ENCODE peak calls at places on chromosome 13, in six cellular contexts. D is astrocyte of the spinal cord, L is psoas muscle, B is AG09319, J is A549, V is progenitor cell of endocrine pancreas. T is an unnamed sample.

GRCh38 chr13:103556681-103557080 is 490.5 kb upstream of the SLC10A2 start:
- DNase-seq in B (no peak), J (no peak), L (no peak), V (no peak), D (no peak), T (no peak)

GRCh38 chr13:109715902-109716301 is 70.5 kb downstream of the IRS2 start:
- DNase-seq in D (peak; percentile 22), V (no peak), J (no peak), B (no peak), L (peak; percentile 74), T (no peak)

GRCh38 chr13:110281736-110282135 is 25.2 kb downstream of the COL4A1 start:
- DNase-seq in L (no peak), B (no peak), J (no peak), D (no peak), V (no peak), T (no peak)

GRCh38 chr13:44309771-44310767 is 63.6 kb upstream of the SERP2 start:
- DNase-seq in J (no peak), B (no peak), V (no peak), D (no peak), L (peak; percentile 78), T (no peak)

GRCh38 chr13:83024955-83025594 is 857.2 kb downstream of the SLITRK1 start:
- DNase-seq in J (no peak), B (no peak), L (no peak), D (no peak), V (no peak), T (no peak)

GRCh38 chr13:42638101-42638500 is 64.1 kb downstream of the TNFSF11 start:
- DNase-seq in D (no peak), B (no peak), J (no peak), V (no peak), L (no peak), T (no peak)

GRCh38 chr13:21683034-21683733 is 12.3 kb downstream of the FGF9 start:
- DNase-seq in V (no peak), D (peak; percentile 79), J (no peak), B (no peak), L (no peak), T (no peak)

GRCh38 chr13:39892731-39893293 is 237.3 kb downstream of the COG6 start:
- DNase-seq in L (no peak), V (no peak), D (peak; percentile 13), J (no peak), B (no peak), T (no peak)

GRCh38 chr13:26585136-26585535 is 27.7 kb downstream of the WASF3 start:
- DNase-seq in J (no peak), D (no peak), B (no peak), L (no peak), V (no peak), T (no peak)

GRCh38 chr13:53038993-53039392 is 10.4 kb downstream of the OLFM4 start:
- DNase-seq in J (no peak), D (no peak), L (no peak), B (no peak), V (no peak), T (no peak)

GRCh38 chr13:32381539-32381938 is 46.4 kb downstream of the N4BP2L1 start:
- DNase-seq in L (no peak), B (peak; percentile 3), V (no peak), D (peak; percentile 23), J (no peak), T (peak; percentile 3)

GRCh38 chr13:21576424-21576823 is 27.5 kb downstream of the MICU2 start:
- DNase-seq in V (no peak), B (no peak), J (no peak), L (no peak), D (no peak), T (no peak)

GRCh38 chr13:40026174-40026585 is 370.7 kb downstream of the COG6 start:
- DNase-seq in D (peak; percentile 4), V (no peak), B (no peak), L (no peak), J (no peak), T (no peak)

GRCh38 chr13:88005188-88005587 is 334.0 kb downstream of the SLITRK5 start:
- DNase-seq in V (no peak), J (no peak), D (no peak), L (no peak), B (no peak), T (no peak)

GRCh38 chr13:39047560-39047959 is 9.3 kb downstream of the NHLRC3 start:
- DNase-seq in D (no peak), J (no peak), B (no peak), V (no peak), L (no peak), T (no peak)

GRCh38 chr13:71643466-71643865 is 223.5 kb downstream of the DACH1 start:
- DNase-seq in V (no peak), J (no peak), D (no peak), B (no peak), L (no peak), T (no peak)

GRCh38 chr13:101447852-101448251 is 4.6 kb upstream of the ITGBL1 start:
- DNase-seq in J (no peak), D (peak; percentile 30), L (no peak), B (no peak), V (no peak), T (no peak)

GRCh38 chr13:47334173-47334572 is 437.3 kb upstream of the HTR2A start:
- DNase-seq in V (no peak), B (peak; percentile 39), J (no peak), L (no peak), D (peak; percentile 98), T (no peak)

GRCh38 chr13:106567421-106568224 is at the start of gene ARGLU1:
- DNase-seq in D (peak; percentile 92), J (peak; percentile 47), V (peak; percentile 92), B (peak; percentile 64), L (peak; percentile 97), T (peak; percentile 98)

GRCh38 chr13:111090169-111090568 is 24.9 kb upstream of the ARHGEF7 start:
- DNase-seq in V (no peak), B (no peak), L (no peak), J (no peak), D (no peak), T (no peak)

GRCh38 chr13:73671011-73671410 is 463.2 kb downstream of the KLF12 start:
- DNase-seq in D (no peak), B (no peak), L (no peak), V (no peak), J (no peak), T (no peak)

GRCh38 chr13:23796546-23796945 is 92.7 kb downstream of the MIPEP start:
- DNase-seq in V (no peak), L (no peak), B (no peak), D (no peak), J (no peak), T (no peak)

GRCh38 chr13:45989607-45990006 is 62.9 kb downstream of the ZC3H13 start:
- DNase-seq in D (peak; percentile 81), V (no peak), J (no peak), B (peak; percentile 32), L (no peak), T (no peak)

GRCh38 chr13:34842466-34842865 is 99.6 kb upstream of the NBEA start:
- DNase-seq in V (no peak), D (no peak), B (no peak), L (no peak), J (no peak), T (no peak)

GRCh38 chr13:35714096-35714495 is 237.6 kb upstream of the MAB21L1 start:
- DNase-seq in B (no peak), L (no peak), D (no peak), J (no peak), V (no peak), T (no peak)

DNA sequence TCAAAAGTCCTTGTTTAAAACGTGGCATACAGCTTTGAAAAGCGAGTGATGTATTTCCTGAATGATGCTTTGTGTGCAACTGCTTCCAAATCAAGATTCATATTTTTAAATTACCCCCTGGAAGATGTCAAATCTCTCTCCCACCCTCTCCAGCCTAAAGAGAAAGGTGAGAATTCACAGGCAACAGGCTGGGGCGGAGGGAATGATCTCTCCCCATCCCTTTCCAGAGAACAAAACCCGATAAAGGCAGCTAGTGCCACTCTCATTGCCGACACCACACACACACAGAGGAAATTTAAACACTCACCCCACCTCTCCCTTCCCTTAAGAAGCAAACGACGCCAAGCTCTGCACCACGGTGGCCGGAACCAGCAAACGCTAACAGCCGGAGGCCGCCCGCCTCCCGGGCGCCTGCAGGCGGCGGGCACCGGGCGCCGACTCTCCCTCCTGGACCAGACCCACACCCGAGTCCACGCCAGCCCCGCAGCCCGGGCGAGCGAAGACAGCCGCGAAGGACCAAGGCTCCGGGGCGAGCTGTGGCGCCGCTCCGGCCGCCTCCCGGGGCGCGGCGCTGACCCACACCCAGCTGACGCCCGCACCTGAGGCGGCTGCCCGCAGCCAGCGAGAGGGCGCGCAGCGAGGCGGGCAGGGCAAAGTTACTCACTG is 485 bp downstream of the LNX2 start:
- DNase-seq in V (no peak), D (peak; percentile 40), L (peak; percentile 78), J (peak; percentile 8), B (no peak), T (no peak)
- TF ChIP-seq CTCF in V (no peak), D (no peak), L (peak; percentile 37), J (no peak), B (peak; percentile 23), T (no peak)

DNA sequence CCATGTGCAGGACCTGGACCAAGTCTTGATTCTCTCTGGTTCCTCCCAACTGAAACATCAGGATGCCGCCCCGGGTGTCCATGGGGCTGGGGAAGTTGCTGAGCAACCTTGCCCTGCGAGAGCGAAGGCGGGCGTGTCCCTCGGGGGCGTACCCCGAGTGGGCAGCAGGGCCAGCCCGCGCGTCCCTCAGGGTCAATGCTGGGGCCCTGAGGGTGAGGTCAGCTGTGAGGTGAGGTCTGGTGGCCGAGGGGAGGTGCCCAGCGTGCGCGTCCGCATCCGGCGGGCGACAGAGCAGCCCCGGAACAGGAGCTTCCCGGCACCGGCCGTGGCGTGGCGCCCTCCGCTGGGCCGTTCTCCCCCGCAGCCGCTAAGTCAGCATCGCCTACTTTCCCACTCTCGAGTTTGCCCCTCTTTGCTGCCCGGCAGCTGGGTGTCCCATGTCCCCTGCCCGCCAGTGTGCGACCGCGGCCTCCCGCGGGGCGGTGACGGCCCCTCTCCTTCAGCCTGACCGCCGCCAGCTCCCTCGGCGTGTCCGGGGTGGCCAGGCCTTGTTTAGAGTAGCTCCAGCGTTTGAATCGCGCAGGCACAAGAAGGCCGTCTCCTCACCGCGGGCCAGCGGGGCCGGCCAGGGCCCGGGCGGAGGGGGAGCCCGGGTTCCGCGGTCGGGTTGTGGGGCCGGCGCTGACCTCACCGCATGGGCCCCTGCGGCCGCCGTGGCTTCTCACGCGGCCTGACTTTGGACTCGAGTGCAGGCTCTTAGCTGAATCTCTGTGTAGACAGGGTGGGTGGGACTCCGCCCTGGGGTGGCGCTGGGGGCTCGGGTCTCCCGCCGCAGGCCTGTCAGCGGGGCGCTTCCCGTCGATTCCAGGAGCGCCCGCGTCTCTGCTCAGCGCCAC is 33.0 kb downstream of the GJA3 start:
- DNase-seq in V (peak; percentile 57), B (no peak), L (peak; percentile 83), D (peak; percentile 51), J (peak; percentile 21), T (peak; percentile 68)
- TF ChIP-seq CTCF in V (peak; percentile 54), B (peak; percentile 44), L (peak; percentile 42), D (peak; percentile 53), J (peak; percentile 44), T (peak; percentile 9)

GRCh38 chr13:99884913-99885312 is 86.7 kb downstream of the ZIC5 start:
- DNase-seq in B (no peak), J (no peak), L (no peak), V (no peak), D (no peak), T (no peak)
- TF ChIP-seq CTCF in B (no peak), J (no peak), L (no peak), V (no peak), D (no peak), T (no peak)

DNA sequence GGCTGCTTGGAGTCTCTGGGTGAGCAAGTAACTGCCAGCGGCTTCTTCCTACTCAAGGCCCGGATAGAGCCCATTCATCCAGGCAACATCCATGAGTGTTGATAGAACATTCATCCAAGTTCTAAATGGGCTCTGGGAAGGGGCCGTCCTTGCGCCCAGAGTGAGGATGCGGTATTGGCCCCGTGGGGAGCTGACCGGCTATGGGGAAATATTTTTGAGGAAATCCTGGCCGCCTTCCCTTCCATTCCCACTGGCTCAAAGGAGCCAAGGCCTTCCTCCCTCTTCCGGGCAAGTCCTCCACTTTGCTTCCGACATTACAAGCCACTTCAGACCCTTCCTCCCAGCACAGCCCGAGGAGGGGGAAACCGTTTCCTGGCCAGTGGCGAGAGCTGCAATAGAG is 37.7 kb downstream of the C13orf46 start:
- DNase-seq in J (no peak), L (no peak), V (no peak), B (no peak), D (no peak), T (no peak)
- TF ChIP-seq CTCF in J (no peak), L (no peak), V (no peak), B (no peak), D (no peak), T (no peak)